ENCODE peak calls at places on chromosomes 3 and 15, in six cellular contexts. S is CD8-positive, alpha-beta memory T cell; H is DMS 273 treated with DMSO at 0.1 percent for 48 hours; N is fibroblast of the aortic adventitia; A is astrocyte of the spinal cord; Z is cardiac muscle cell. X is an unnamed sample.

GRCh38 chr3:7204848-7205156 is 343.9 kb downstream of the GRM7 start:
- DNase-seq in S (no peak), H (no peak), N (no peak), A (no peak), Z (no peak), X (no peak)

GRCh38 chr15:70023769-70024491 is 73.8 kb downstream of the TLE3 start:
- DNase-seq in S (no peak), H (no peak), N (peak), A (peak), Z (peak), X (no peak)

GRCh38 chr15:90829942-90830440 is 38.4 kb upstream of the FURIN start:
- DNase-seq in S (peak), H (no peak), N (no peak), A (no peak), Z (no peak), X (no peak)

GRCh38 chr15:99006904-99007495 is 592 bp downstream of the PGPEP1L start:
- DNase-seq in S (no peak), H (no peak), N (no peak), A (no peak), Z (no peak), X (no peak)

GRCh38 chr3:165852710-165853109 is 15.5 kb upstream of the BCHE start:
- DNase-seq in S (no peak), H (no peak), N (peak), A (no peak), Z (peak), X (no peak)

GRCh38 chr3:27591811-27592210 is 107.6 kb upstream of the SLC4A7 start:
- DNase-seq in S (no peak), H (no peak), N (peak), A (no peak), Z (peak), X (no peak)

GRCh38 chr15:70859322-70859908 is 5.5 kb upstream of the LARP6 start:
- DNase-seq in S (no peak), H (no peak), N (no peak), A (no peak), Z (peak), X (no peak)

GRCh38 chr15:100902436-100903190 is 16.5 kb upstream of the LRRK1 start:
- DNase-seq in S (no peak), H (peak), N (peak), A (peak), Z (peak), X (peak)

GRCh38 chr3:63519426-63519825 is 133.0 kb upstream of the SNTN start:
- DNase-seq in S (no peak), H (no peak), N (peak), A (peak), Z (peak), X (no peak)

GRCh38 chr15:101523560-101523940 is 34.0 kb upstream of the PCSK6 start:
- DNase-seq in S (no peak), H (no peak), N (no peak), A (no peak), Z (no peak), X (no peak)

GRCh38 chr15:76147906-76148553 is 88.2 kb downstream of the TMEM266 start:
- DNase-seq in S (peak), H (peak), N (no peak), A (peak), Z (peak), X (peak)

GRCh38 chr3:183178512-183178832 is 15.9 kb upstream of the LAMP3 start:
- DNase-seq in S (no peak), H (no peak), N (no peak), A (no peak), Z (no peak), X (no peak)

GRCh38 chr3:16978234-16978920 is 93.6 kb downstream of the PLCL2 start:
- DNase-seq in S (no peak), H (no peak), N (peak), A (peak), Z (no peak), X (no peak)

GRCh38 chr3:129622418-129622872 is 16.0 kb upstream of the PLXND1 start:
- DNase-seq in S (no peak), H (no peak), N (no peak), A (no peak), Z (no peak), X (no peak)

GRCh38 chr3:30688776-30689175 is 82.4 kb downstream of the TGFBR2 start:
- DNase-seq in S (no peak), H (no peak), N (no peak), A (no peak), Z (no peak), X (no peak)

GRCh38 chr15:53791616-53792015 is 32.2 kb upstream of the WDR72 start:
- DNase-seq in S (no peak), H (no peak), N (no peak), A (no peak), Z (no peak), X (no peak)

GRCh38 chr15:35606345-35606744 is 60.4 kb upstream of the DPH6 start:
- DNase-seq in S (no peak), H (no peak), N (no peak), A (no peak), Z (no peak), X (no peak)

GRCh38 chr3:42601898-42602581 is 1.6 kb downstream of the NKTR start:
- DNase-seq in S (no peak), H (no peak), N (no peak), A (no peak), Z (no peak), X (no peak)

GRCh38 chr3:58563386-58564035 is 13.7 kb downstream of the FAM107A start:
- DNase-seq in S (no peak), H (no peak), N (no peak), A (no peak), Z (no peak), X (peak)

GRCh38 chr3:29705906-29706507 is 425.1 kb downstream of the RBMS3 start:
- DNase-seq in S (no peak), H (no peak), N (no peak), A (no peak), Z (no peak), X (no peak)

GRCh38 chr3:128316456-128316855 is 150.2 kb downstream of the DNAJB8 start:
- DNase-seq in S (peak), H (no peak), N (peak), A (no peak), Z (peak), X (no peak)

GRCh38 chr3:184532940-184533732 is 28.4 kb upstream of the EPHB3 start:
- DNase-seq in S (no peak), H (no peak), N (no peak), A (no peak), Z (no peak), X (no peak)

GRCh38 chr3:66588340-66588847 is 87.6 kb upstream of the LRIG1 start:
- DNase-seq in S (no peak), H (no peak), N (peak), A (peak), Z (no peak), X (no peak)

GRCh38 chr3:98732239-98733054 is 30.7 kb upstream of the ST3GAL6 start:
- DNase-seq in S (no peak), H (peak), N (no peak), A (peak), Z (peak), X (peak)

GRCh38 chr3:189555558-189555881 is 75.7 kb upstream of the TP63 start:
- DNase-seq in S (no peak), H (no peak), N (no peak), A (no peak), Z (no peak), X (no peak)

GRCh38 chr15:56243117-56243773 is 434 bp downstream of the RFX7 start:
- DNase-seq in S (no peak), H (no peak), N (no peak), A (peak), Z (peak), X (peak)

GRCh38 chr3:99747915-99748314 is 69.7 kb upstream of the CMSS1 start:
- DNase-seq in S (no peak), H (no peak), N (peak), A (peak), Z (peak), X (no peak)

GRCh38 chr3:15151166-15151565 is 52.2 kb upstream of the RBSN start:
- DNase-seq in S (no peak), H (no peak), N (peak), A (no peak), Z (peak), X (no peak)

GRCh38 chr3:66376568-66376967 is 124.3 kb downstream of the LRIG1 start:
- DNase-seq in S (no peak), H (no peak), N (peak), A (peak), Z (peak), X (no peak)

GRCh38 chr3:124565551-124565950 is 164.7 kb upstream of the UMPS start:
- DNase-seq in S (no peak), H (no peak), N (no peak), A (no peak), Z (no peak), X (no peak)

GRCh38 chr3:11612515-11613184 is 31.1 kb downstream of the VGLL4 start:
- DNase-seq in S (no peak), H (no peak), N (no peak), A (no peak), Z (no peak), X (peak)

GRCh38 chr3:23202203-23202920 is 765 bp upstream of the UBE2E2 start:
- DNase-seq in S (peak), H (no peak), N (peak), A (peak), Z (peak), X (no peak)

GRCh38 chr3:61381745-61382392 is 130.6 kb upstream of the FHIT start:
- DNase-seq in S (peak), H (no peak), N (peak), A (peak), Z (peak), X (no peak)

GRCh38 chr3:29227307-29227706 is 53.6 kb upstream of the RBMS3 start:
- DNase-seq in S (no peak), H (no peak), N (no peak), A (no peak), Z (no peak), X (no peak)

GRCh38 chr3:55246016-55246415 is 241.1 kb downstream of the WNT5A start:
- DNase-seq in S (no peak), H (no peak), N (peak), A (peak), Z (peak), X (no peak)

GRCh38 chr3:102537122-102537521 is 102.3 kb downstream of the ZPLD1 start:
- DNase-seq in S (no peak), H (no peak), N (no peak), A (no peak), Z (no peak), X (no peak)

GRCh38 chr3:5005367-5005766 is 26.1 kb downstream of the BHLHE40 start:
- DNase-seq in S (no peak), H (no peak), N (no peak), A (no peak), Z (no peak), X (no peak)

GRCh38 chr3:182308328-182308727 is 485.0 kb upstream of the ATP11B start:
- DNase-seq in S (no peak), H (no peak), N (no peak), A (peak), Z (no peak), X (no peak)

GRCh38 chr3:124064050-124064449 is 72.1 kb upstream of the ROPN1 start:
- DNase-seq in S (no peak), H (no peak), N (no peak), A (no peak), Z (no peak), X (no peak)